ENCODE peak calls at places on chromosomes 4 and X, in nine cellular contexts. I is sigmoid colon, A is ovary, L is tibial nerve, B is spleen, J is endothelial cell of umbilical vein, X is IMR-90, T is esophagus muscularis mucosa, G is NB4. V is an unnamed sample.

GRCh38 chr4:54015421-54016065 is 48.9 kb downstream of the CHIC2 start:
- DNase-seq in I (no peak), A (no peak), L (no peak), B (no peak), J (no peak), X (no peak), T (no peak), G (no peak), V (no peak)

GRCh38 chrX:100410083-100410590 is at the start of gene PCDH19:
- DNase-seq in I (peak; percentile 65), A (peak; percentile 51), L (peak; percentile 27), B (peak; percentile 81), J (peak; percentile 54), X (peak; percentile 17), T (no peak), G (no peak), V (no peak)

GRCh38 chr4:152784490-152785195 is 4.9 kb downstream of the ARFIP1 start:
- DNase-seq in I (no peak), A (no peak), L (no peak), B (no peak), J (no peak), X (peak; percentile 40), T (no peak), G (peak; percentile 70), V (no peak)

GRCh38 chr4:82630079-82630478 is 68.3 kb upstream of the TMEM150C start:
- DNase-seq in I (no peak), A (no peak), L (no peak), B (no peak), J (no peak), X (no peak), T (no peak), G (no peak), V (no peak)

GRCh38 chr4:162408309-162408708 is 244.5 kb upstream of the FSTL5 start:
- DNase-seq in I (no peak), A (no peak), L (no peak), B (no peak), J (no peak), X (no peak), T (no peak), G (no peak), V (no peak)

GRCh38 chrX:122220644-122221373 is 963.3 kb upstream of the GRIA3 start:
- DNase-seq in I (no peak), A (no peak), L (no peak), B (no peak), J (no peak), X (no peak), T (no peak), G (no peak), V (no peak)

GRCh38 chr4:66331761-66332160 is 661.5 kb upstream of the EPHA5 start:
- DNase-seq in I (no peak), A (no peak), L (no peak), B (no peak), J (no peak), X (no peak), T (no peak), G (no peak), V (no peak)

GRCh38 chr4:159401791-159402380 is 299.0 kb downstream of the RAPGEF2 start:
- DNase-seq in I (no peak), A (no peak), L (no peak), B (no peak), J (peak; percentile 83), X (peak; percentile 98), T (no peak), G (no peak), V (no peak)

GRCh38 chr4:110442309-110442708 is 33.6 kb upstream of the ENPEP start:
- DNase-seq in I (no peak), A (no peak), L (no peak), B (no peak), J (no peak), X (no peak), T (no peak), G (no peak), V (no peak)

GRCh38 chr4:42018451-42018850 is 28.1 kb downstream of the SLC30A9 start:
- DNase-seq in I (no peak), A (no peak), L (no peak), B (no peak), J (no peak), X (no peak), T (no peak), G (no peak), V (no peak)

GRCh38 chr4:57777871-57778270 is 667.7 kb upstream of the IGFBP7 start:
- DNase-seq in I (no peak), A (no peak), L (no peak), B (no peak), J (no peak), X (no peak), T (no peak), G (no peak), V (no peak)

GRCh38 chr4:105661028-105661427 is 47.5 kb downstream of the INTS12 start:
- DNase-seq in I (no peak), A (no peak), L (no peak), B (no peak), J (no peak), X (no peak), T (no peak), G (no peak), V (no peak)

GRCh38 chr4:105662935-105663675 is 45.4 kb downstream of the INTS12 start:
- DNase-seq in I (no peak), A (no peak), L (no peak), B (no peak), J (no peak), X (no peak), T (no peak), G (no peak), V (no peak)

GRCh38 chr4:105670684-105671083 is 37.8 kb downstream of the INTS12 start:
- DNase-seq in I (no peak), A (no peak), L (no peak), B (no peak), J (no peak), X (no peak), T (no peak), G (no peak), V (no peak)

GRCh38 chr4:105666693-105667092 is 41.8 kb downstream of the INTS12 start:
- DNase-seq in I (no peak), A (no peak), L (no peak), B (no peak), J (peak; percentile 1), X (peak; percentile 16), T (no peak), G (peak; percentile 37), V (no peak)
- TF ChIP-seq POLR2A in I (no peak), A (no peak), L (no peak), B (no peak), J (no peak), X (no peak), T (no peak), G (no peak), V (no peak)

DNA sequence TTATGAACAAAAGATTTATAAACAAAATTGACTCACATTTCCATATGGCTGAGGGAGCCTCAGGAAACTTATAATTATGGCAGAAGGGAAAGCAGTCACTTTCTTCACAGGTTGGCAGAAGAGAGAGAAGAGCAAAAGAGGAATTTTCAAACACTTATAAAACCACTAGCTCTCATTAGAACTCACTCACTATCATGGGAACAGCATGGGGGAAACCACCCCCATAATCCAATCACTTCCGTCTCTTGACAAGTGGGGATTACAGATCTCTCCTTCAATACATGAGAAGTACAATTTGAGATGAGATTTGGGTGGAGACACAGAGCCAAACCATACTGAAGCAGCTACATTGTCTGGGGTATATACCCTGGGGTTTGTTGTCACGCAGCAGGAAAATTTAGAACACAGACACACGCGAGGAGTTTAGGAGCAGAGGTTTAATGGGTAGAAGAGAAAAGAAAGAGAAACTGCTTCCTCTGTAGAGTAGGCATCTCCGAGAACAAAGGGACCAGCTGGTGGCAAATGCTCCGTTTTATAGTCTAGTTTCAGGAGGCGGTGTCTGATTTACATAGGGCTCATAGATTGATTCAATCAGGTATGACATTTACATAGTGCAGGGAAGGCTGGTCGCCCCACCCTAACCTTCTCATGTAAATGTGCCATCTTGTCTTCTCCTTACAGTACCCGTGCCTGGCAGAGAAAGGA is 2277.7 kb upstream of the AGA start:
- DNase-seq in I (no peak), A (no peak), L (no peak), B (no peak), J (no peak), X (no peak), T (no peak), G (no peak), V (no peak)
- H3K4me3 ChIP-seq in I (no peak overlapping the region), A (no peak overlapping the region), L (no peak overlapping the region), B (no peak overlapping the region), J (no peak overlapping the region), X (no peak overlapping the region), T (no peak overlapping the region), G (no peak overlapping the region), V (no peak overlapping the region)

DNA sequence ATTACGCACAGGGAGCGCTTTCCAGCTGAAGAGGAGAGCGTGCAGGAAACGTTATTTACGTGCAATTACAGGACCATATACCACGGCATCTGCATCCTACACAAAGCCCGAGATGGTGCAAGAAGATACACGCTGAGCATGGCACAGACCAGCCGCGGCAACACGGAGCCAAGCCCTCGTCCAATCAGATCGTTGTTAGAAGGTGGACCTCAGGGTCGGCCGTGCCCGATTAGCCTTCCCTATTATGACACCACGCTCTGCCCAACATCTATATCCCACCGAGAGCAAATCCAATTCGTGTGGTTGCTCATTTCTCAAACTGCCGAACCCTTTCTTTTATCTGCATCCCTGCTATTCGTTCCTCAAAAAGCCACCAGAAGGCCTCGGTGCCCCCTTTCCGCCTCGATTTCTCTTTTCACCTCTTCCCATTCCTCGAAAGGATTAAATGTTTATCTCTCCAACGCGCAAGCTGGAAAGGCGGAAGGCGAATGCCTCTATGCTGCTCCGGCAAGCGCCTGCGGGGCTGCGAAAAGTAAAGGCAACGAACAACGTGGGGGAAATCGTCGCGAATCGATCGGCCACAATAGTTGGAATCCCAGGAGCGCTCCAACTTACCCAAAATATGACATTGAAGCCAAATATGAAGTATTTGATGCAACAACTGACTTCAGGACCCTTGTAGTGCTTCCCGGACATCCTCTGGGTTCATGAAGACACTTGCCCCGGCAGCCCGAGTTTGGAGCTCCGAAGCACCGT is 702 bp downstream of the TSPAN5 start:
- DNase-seq in I (no peak), A (peak; percentile 26), L (no peak), B (peak; percentile 78), J (peak; percentile 83), X (peak; percentile 69), T (no peak), G (peak; percentile 30), V (peak; percentile 55)
- TF ChIP-seq POLR2A in I (no peak), A (no peak), L (no peak), B (no peak), J (peak; percentile 72), X (peak; percentile 19), T (no peak), G (no peak), V (no peak)

GRCh38 chr4:138104462-138104775 is 137.7 kb downstream of the SLC7A11 start:
- DNase-seq in I (no peak), A (no peak), L (no peak), B (no peak), J (no peak), X (no peak), T (no peak), G (no peak), V (no peak)

GRCh38 chr4:138099385-138099784 is 142.8 kb downstream of the SLC7A11 start:
- DNase-seq in I (no peak), A (no peak), L (no peak), B (no peak), J (no peak), X (no peak), T (no peak), G (no peak), V (no peak)

GRCh38 chr4:138097912-138098600 is 144.1 kb downstream of the SLC7A11 start:
- DNase-seq in I (no peak), A (no peak), L (no peak), B (no peak), J (no peak), X (no peak), T (no peak), G (no peak), V (no peak)

GRCh38 chr4:138107023-138107422 is 135.1 kb downstream of the SLC7A11 start:
- DNase-seq in I (no peak), A (no peak), L (no peak), B (no peak), J (no peak), X (no peak), T (no peak), G (no peak), V (no peak)

GRCh38 chr4:138103597-138104461 is 138.3 kb downstream of the SLC7A11 start:
- DNase-seq in I (no peak), A (no peak), L (no peak), B (no peak), J (no peak), X (no peak), T (no peak), G (no peak), V (no peak)
- H3K4me3 ChIP-seq in I (no peak overlapping the region), A (no peak overlapping the region), L (no peak overlapping the region), B (no peak overlapping the region), J (no peak overlapping the region), X (no peak overlapping the region), T (no peak overlapping the region), G (no peak overlapping the region), V (no peak overlapping the region)

V was measured in Peyer's patch.